ENCODE peak calls at places on chromosome 21, in six cellular contexts. S, E, O, T, K and X are unnamed samples.

GRCh38 chr21:25330266-25330665 is 277.0 kb downstream of the MRPL39 start:
- DNase-seq in K (peak; percentile 61), E (no peak), T (no peak), S (no peak), O (no peak), X (no peak)

GRCh38 chr21:26550357-26550756 is 22.7 kb downstream of the CYYR1 start:
- DNase-seq in S (no peak), E (no peak), K (no peak), O (no peak), T (no peak), X (no peak)

GRCh38 chr21:34890724-34891609 is 158.1 kb downstream of the RUNX1 start:
- DNase-seq in E (no peak), S (no peak), T (peak; percentile 60), K (peak; percentile 48), O (no peak), X (no peak)

GRCh38 chr21:28521932-28522826 is 470.5 kb downstream of the LTN1 start:
- DNase-seq in O (no peak), T (no peak), K (peak; percentile 79), S (no peak), E (no peak), X (no peak)

GRCh38 chr21:34992736-34993135 is 56.4 kb downstream of the RUNX1 start:
- DNase-seq in E (no peak), K (peak; percentile 73), S (peak; percentile 2), T (no peak), O (no peak), X (no peak)

GRCh38 chr21:44657635-44658183 is at the start of gene KRTAP12-3:
- DNase-seq in T (no peak), O (peak; percentile 82), S (no peak), K (peak; percentile 7), E (no peak), X (no peak)

GRCh38 chr21:44321846-44322450 is 17.2 kb downstream of the CFAP410 start:
- DNase-seq in O (no peak), T (no peak), K (no peak), S (no peak), E (no peak), X (no peak)

GRCh38 chr21:31895069-31895851 is 22.4 kb downstream of the HUNK start:
- DNase-seq in S (no peak), K (peak; percentile 34), E (no peak), O (no peak), T (no peak), X (no peak)

GRCh38 chr21:36385233-36385908 is at the start of gene CHAF1B:
- DNase-seq in S (no peak), K (peak; percentile 65), T (peak; percentile 88), O (peak; percentile 40), E (peak; percentile 75), X (no peak)

GRCh38 chr21:41894922-41895557 is 15.9 kb upstream of the PRDM15 start:
- DNase-seq in T (no peak), E (no peak), K (peak; percentile 91), S (no peak), O (no peak), X (no peak)

GRCh38 chr21:41381731-41382130 is 19.9 kb downstream of the MX2 start:
- DNase-seq in K (no peak), E (no peak), S (no peak), T (no peak), O (no peak), X (no peak)

GRCh38 chr21:15849161-15849560 is 119.4 kb downstream of the USP25 start:
- DNase-seq in O (no peak), T (no peak), E (no peak), S (no peak), K (no peak), X (no peak)

GRCh38 chr21:32389337-32390015 is 3.3 kb downstream of the URB1 start:
- DNase-seq in S (no peak), O (no peak), T (no peak), E (no peak), K (peak; percentile 51), X (no peak)

GRCh38 chr21:37700641-37701202 is 215.5 kb downstream of the KCNJ6 start:
- DNase-seq in K (peak; percentile 84), T (no peak), E (no peak), O (peak; percentile 95), S (no peak), X (no peak)

GRCh38 chr21:34900376-34900775 is 148.7 kb downstream of the RUNX1 start:
- DNase-seq in T (no peak), E (no peak), S (no peak), O (peak; percentile 38), K (no peak), X (no peak)

GRCh38 chr21:34807146-34807880 is 138.5 kb downstream of the CLIC6 start:
- DNase-seq in S (no peak), O (peak; percentile 96), E (no peak), T (no peak), K (peak; percentile 97), X (no peak)

GRCh38 chr21:41684381-41685245 is 82.2 kb downstream of the RIPK4 start:
- DNase-seq in O (peak; percentile 53), K (peak; percentile 67), T (peak; percentile 25), S (no peak), E (no peak), X (no peak)

GRCh38 chr21:37413553-37414291 is 47.1 kb downstream of the DYRK1A start:
- DNase-seq in O (no peak), S (no peak), K (no peak), E (no peak), T (no peak), X (no peak)

GRCh38 chr21:36960676-36961284 is 5.7 kb downstream of the HLCS start:
- DNase-seq in E (no peak), K (no peak), T (no peak), O (no peak), S (no peak), X (no peak)

GRCh38 chr21:16992448-16992847 is 520.4 kb upstream of the CXADR start:
- DNase-seq in K (no peak), T (no peak), O (no peak), S (no peak), E (no peak), X (no peak)

GRCh38 chr21:39385299-39386145 is 36.6 kb upstream of the HMGN1 start:
- DNase-seq in E (peak; percentile 82), O (no peak), T (peak; percentile 92), S (peak; percentile 39), K (peak; percentile 75), X (no peak)

GRCh38 chr21:29300547-29301138 is 1.9 kb downstream of the BACH1 start:
- DNase-seq in O (peak; percentile 11), K (peak; percentile 56), T (no peak), S (no peak), E (no peak), X (no peak)

GRCh38 chr21:45612096-45613019 is 31.2 kb upstream of the PCBP3 start:
- DNase-seq in E (no peak), K (peak; percentile 90), T (no peak), S (no peak), O (peak; percentile 93), X (no peak)

GRCh38 chr21:44368711-44369446 is 15.5 kb downstream of the TRPM2 start:
- DNase-seq in T (peak; percentile 23), K (no peak), E (peak; percentile 70), O (no peak), S (no peak), X (no peak)

GRCh38 chr21:37374026-37374425 is 7.5 kb downstream of the DYRK1A start:
- DNase-seq in E (no peak), K (peak; percentile 72), O (no peak), S (no peak), T (no peak), X (no peak)

GRCh38 chr21:33290441-33290840 is 24.3 kb downstream of the IL10RB start:
- DNase-seq in S (no peak), O (no peak), T (peak; percentile 79), E (no peak), K (no peak), X (no peak)

GRCh38 chr21:25281134-25281533 is 326.1 kb downstream of the MRPL39 start:
- DNase-seq in S (no peak), T (no peak), E (no peak), O (no peak), K (no peak), X (no peak)

GRCh38 chr21:42400525-42400924 is 3.2 kb upstream of the UBASH3A start:
- DNase-seq in T (no peak), K (peak; percentile 11), E (no peak), O (peak; percentile 71), S (no peak), X (no peak)

GRCh38 chr21:31471865-31472264 is 127.8 kb upstream of the TIAM1 start:
- DNase-seq in T (no peak), K (no peak), O (no peak), S (no peak), E (no peak), X (no peak)

GRCh38 chr21:34835526-34835925 is 166.7 kb downstream of the CLIC6 start:
- DNase-seq in E (no peak), S (no peak), T (no peak), K (no peak), O (peak; percentile 50), X (no peak)

GRCh38 chr21:26557106-26557505 is 16.0 kb downstream of the CYYR1 start:
- DNase-seq in S (no peak), O (no peak), K (no peak), T (no peak), E (no peak), X (no peak)

GRCh38 chr21:36799869-36800268 is 101.0 kb downstream of the SIM2 start:
- DNase-seq in S (no peak), K (peak; percentile 72), T (no peak), O (no peak), E (no peak), X (no peak)

GRCh38 chr21:38494688-38495087 is 3.6 kb downstream of the ERG start:
- DNase-seq in O (no peak), T (no peak), E (no peak), K (no peak), S (no peak), X (no peak)

GRCh38 chr21:28587748-28588147 is 404.9 kb downstream of the LTN1 start:
- DNase-seq in O (no peak), T (no peak), E (no peak), S (no peak), K (peak; percentile 24), X (no peak)